ENCODE peak calls at places on chromosomes 16 and 17, in seven cellular contexts. I is B cell, X is RWPE1, U is epithelial cell of esophagus, S is AG04450, F is spleen, T is left lung. V is an unnamed sample.

GRCh38 chr16:69114346-69114975 is 9.0 kb downstream of the HAS3 start:
- DNase-seq in I (no peak), X (no peak), U (no peak), S (no peak), F (peak; percentile 62), T (peak; percentile 26), V (no peak)

GRCh38 chr16:89324056-89325010 is 106.8 kb downstream of the ZNF778 start:
- DNase-seq in I (no peak), X (no peak), U (peak; percentile 64), S (no peak), F (peak; percentile 68), T (peak; percentile 22), V (no peak)

GRCh38 chr16:84379008-84379730 is 10.8 kb downstream of the ATP2C2 start:
- DNase-seq in I (no peak), X (no peak), U (no peak), S (no peak), F (peak; percentile 19), T (peak; percentile 54), V (no peak)

GRCh38 chr17:1871743-1872142 is 41.9 kb downstream of the RPA1 start:
- DNase-seq in I (no peak), X (no peak), U (no peak), S (no peak), F (no peak), T (no peak), V (no peak)

GRCh38 chr17:61323015-61323379 is 76.6 kb upstream of the TBX2 start:
- DNase-seq in I (no peak), X (no peak), U (no peak), S (no peak), F (no peak), T (no peak), V (no peak)

GRCh38 chr17:77264617-77265230 is 124.0 kb downstream of the SEC14L1 start:
- DNase-seq in I (no peak), X (no peak), U (no peak), S (no peak), F (no peak), T (no peak), V (no peak)

GRCh38 chr16:3266873-3267537 is 10.6 kb upstream of the MEFV start:
- DNase-seq in I (no peak), X (no peak), U (peak; percentile 24), S (no peak), F (no peak), T (no peak), V (peak; percentile 31)

GRCh38 chr16:55495616-55496289 is 13.1 kb upstream of the LPCAT2 start:
- DNase-seq in I (no peak), X (peak; percentile 37), U (peak; percentile 70), S (no peak), F (no peak), T (no peak), V (peak; percentile 80)

GRCh38 chr17:17681744-17682292 is 560 bp downstream of the RAI1 start:
- DNase-seq in I (no peak), X (no peak), U (no peak), S (no peak), F (peak; percentile 90), T (peak; percentile 58), V (no peak)

GRCh38 chr17:164536-165235 is 16.8 kb downstream of the DOC2B start:
- DNase-seq in I (no peak), X (peak; percentile 33), U (no peak), S (peak; percentile 6), F (no peak), T (no peak), V (no peak)

GRCh38 chr16:53098526-53099317 is 43.9 kb downstream of the CHD9 start:
- DNase-seq in I (peak; percentile 83), X (peak; percentile 59), U (peak; percentile 71), S (peak; percentile 84), F (peak; percentile 93), T (peak; percentile 90), V (no peak)

GRCh38 chr16:67260426-67261063 is 11.8 kb downstream of the SLC9A5 start:
- DNase-seq in I (no peak), X (no peak), U (peak; percentile 69), S (no peak), F (peak; percentile 53), T (no peak), V (peak; percentile 19)

GRCh38 chr17:6569391-6570302 is 13.3 kb upstream of the PITPNM3 start:
- DNase-seq in I (no peak), X (no peak), U (no peak), S (no peak), F (no peak), T (no peak), V (no peak)

DNA sequence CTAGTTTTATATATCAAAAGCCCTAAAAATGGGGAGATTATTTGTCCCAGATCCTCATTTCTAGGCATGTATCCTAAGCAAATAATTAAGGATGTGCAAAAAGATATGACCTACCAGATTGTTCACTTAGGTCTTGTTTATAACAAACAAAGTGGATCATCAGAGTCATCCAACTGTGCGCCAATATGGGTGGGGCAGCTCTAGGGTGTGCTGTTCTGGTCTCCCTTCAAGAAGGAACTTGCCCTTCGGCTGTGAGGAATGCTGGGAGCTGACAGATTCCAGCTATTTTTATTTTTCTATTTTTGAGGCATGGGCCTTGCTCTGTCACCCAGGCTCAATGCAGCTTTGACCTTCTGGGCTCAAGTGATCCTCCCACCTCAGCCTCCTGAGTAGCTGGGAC is 13.8 kb downstream of the CHP2 start:
- DNase-seq in I (no peak), X (peak; percentile 81), U (peak; percentile 90), S (no peak), F (no peak), T (no peak), V (no peak)
- TF ChIP-seq CTCF in I (no peak), X (no peak), U (no peak), S (no peak), F (no peak), T (no peak), V (no peak)

GRCh38 chr16:49351119-49351518 is 22.5 kb upstream of the C16orf78 start:
- DNase-seq in I (no peak), X (no peak), U (no peak), S (no peak), F (no peak), T (no peak), V (no peak)

GRCh38 chr16:49354991-49355390 is 18.6 kb upstream of the C16orf78 start:
- DNase-seq in I (no peak), X (no peak), U (no peak), S (no peak), F (no peak), T (no peak), V (no peak)

GRCh38 chr16:49353650-49354049 is 20.0 kb upstream of the C16orf78 start:
- DNase-seq in I (no peak), X (no peak), U (no peak), S (no peak), F (no peak), T (no peak), V (no peak)

GRCh38 chr16:49354101-49354500 is 19.5 kb upstream of the C16orf78 start:
- DNase-seq in I (no peak), X (no peak), U (no peak), S (no peak), F (no peak), T (no peak), V (no peak)

DNA sequence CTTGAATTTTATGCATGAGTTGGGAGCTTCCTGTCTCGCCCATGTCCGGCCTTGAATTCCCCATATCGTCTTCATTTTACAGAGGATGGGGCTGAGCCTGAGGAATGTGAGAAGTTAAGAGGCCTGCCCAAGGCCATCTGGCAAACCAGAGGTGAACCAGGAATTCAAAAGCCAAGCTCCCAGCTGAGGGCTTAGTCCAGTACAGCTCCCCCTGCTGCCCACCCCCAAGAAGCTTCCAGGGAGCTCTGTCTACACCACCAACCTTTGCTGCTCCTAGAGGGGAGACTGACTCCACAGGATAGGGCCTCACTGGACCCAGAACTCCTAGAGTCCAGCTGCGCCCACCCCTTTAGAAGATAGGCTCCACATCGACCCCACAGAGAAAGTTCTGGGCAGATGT is 20.7 kb upstream of the C16orf78 start:
- DNase-seq in I (no peak), X (no peak), U (no peak), S (no peak), F (no peak), T (no peak), V (no peak)
- TF ChIP-seq CTCF in I (no peak), X (no peak), U (no peak), S (peak; percentile 31), F (no peak), T (no peak), V (peak; percentile 28)

GRCh38 chr16:23369416-23369815 is 67.3 kb downstream of the SCNN1B start:
- DNase-seq in I (no peak), X (no peak), U (no peak), S (no peak), F (no peak), T (no peak), V (no peak)

GRCh38 chr16:23373436-23374219 is 71.5 kb downstream of the SCNN1B start:
- DNase-seq in I (no peak), X (no peak), U (no peak), S (no peak), F (peak; percentile 56), T (no peak), V (no peak)

GRCh38 chr16:23368469-23368868 is 66.4 kb downstream of the SCNN1B start:
- DNase-seq in I (no peak), X (peak; percentile 66), U (peak; percentile 76), S (no peak), F (no peak), T (no peak), V (no peak)

GRCh38 chr16:23374721-23375120 is 72.6 kb downstream of the SCNN1B start:
- DNase-seq in I (no peak), X (no peak), U (no peak), S (no peak), F (peak; percentile 57), T (peak; percentile 63), V (no peak)

DNA sequence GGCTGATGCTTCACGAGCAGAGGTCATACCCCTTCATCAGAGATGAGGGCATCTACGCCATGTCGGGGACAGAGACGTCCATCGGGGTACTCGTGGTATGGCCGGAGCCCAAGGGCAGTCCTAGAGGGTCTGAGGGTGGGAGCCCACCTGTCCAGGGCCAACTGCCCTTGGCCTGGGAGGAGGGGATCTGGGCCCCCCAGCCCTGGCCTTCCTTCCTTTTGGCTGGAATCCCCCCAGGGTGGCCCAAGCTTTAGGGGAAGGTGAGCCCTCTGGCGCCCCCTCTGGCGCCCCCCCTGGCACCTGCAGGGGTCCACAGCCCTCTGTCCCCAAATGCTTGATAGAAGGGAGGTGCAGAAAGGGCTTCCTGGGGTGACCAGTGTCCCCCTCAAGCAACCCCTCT is 69.3 kb downstream of the SCNN1B start:
- DNase-seq in I (no peak), X (no peak), U (no peak), S (no peak), F (peak; percentile 51), T (no peak), V (no peak)
- TF ChIP-seq CTCF in I (no peak), X (no peak), U (no peak), S (no peak), F (no peak), T (no peak), V (no peak)

GRCh38 chr17:8256291-8256690 is 7.2 kb downstream of the PFAS start:
- DNase-seq in I (no peak), X (no peak), U (no peak), S (no peak), F (no peak), T (no peak), V (no peak)

GRCh38 chr17:8253801-8254200 is 4.7 kb downstream of the PFAS start:
- DNase-seq in I (no peak), X (no peak), U (peak; percentile 33), S (no peak), F (no peak), T (no peak), V (no peak)

GRCh38 chr17:8256691-8257090 is 7.6 kb downstream of the PFAS start:
- DNase-seq in I (no peak), X (no peak), U (no peak), S (no peak), F (no peak), T (no peak), V (no peak)

GRCh38 chr17:8254881-8255280 is 5.8 kb downstream of the PFAS start:
- DNase-seq in I (no peak), X (no peak), U (no peak), S (no peak), F (no peak), T (no peak), V (no peak)

GRCh38 chr17:8255499-8255898 is 6.4 kb downstream of the PFAS start:
- DNase-seq in I (no peak), X (no peak), U (no peak), S (no peak), F (no peak), T (no peak), V (no peak)
- TF ChIP-seq CTCF in I (no peak), X (no peak), U (no peak), S (peak; percentile 6), F (no peak), T (no peak), V (no peak)

V was measured in AG04449.